ENCODE peak calls at places on chromosome 5, in five cellular contexts. Y is neuronal stem cell, G is IMR-90, M is trophoblast cell, X is mesendoderm. Q is an unnamed sample.

GRCh38 chr5:180129291-180130190 is 58.0 kb upstream of the RNF130 start:
- DNase-seq in Y (no peak), G (no peak), M (no peak), X (no peak), Q (no peak)

GRCh38 chr5:2803751-2804150 is 52.3 kb upstream of the IRX2 start:
- DNase-seq in Y (no peak), G (no peak), M (no peak), X (no peak), Q (no peak)

GRCh38 chr5:1840741-1841521 is 39.7 kb downstream of the NDUFS6 start:
- DNase-seq in Y (peak), G (no peak), M (no peak), X (peak), Q (peak)

GRCh38 chr5:181170237-181170830 is 22.9 kb downstream of the OR2V2 start:
- DNase-seq in Y (no peak), G (no peak), M (no peak), X (no peak), Q (peak)

GRCh38 chr5:54013556-54014157 is 296.7 kb downstream of the ARL15 start:
- DNase-seq in Y (no peak), G (peak), M (peak), X (peak), Q (no peak)

GRCh38 chr5:81422671-81423070 is 28.7 kb upstream of the ACOT12 start:
- DNase-seq in Y (no peak), G (peak), M (no peak), X (no peak), Q (no peak)

GRCh38 chr5:141001854-141002666 is 35.8 kb downstream of the PCDHAC2 start:
- DNase-seq in Y (peak), G (no peak), M (no peak), X (peak), Q (peak)

GRCh38 chr5:142283304-142283703 is 41.5 kb downstream of the SPRY4 start:
- DNase-seq in Y (no peak), G (no peak), M (no peak), X (no peak), Q (no peak)

GRCh38 chr5:181234455-181235306 is 9.0 kb downstream of the RACK1 start:
- DNase-seq in Y (no peak), G (no peak), M (no peak), X (peak), Q (peak)

GRCh38 chr5:178368278-178368677 is 135.7 kb upstream of the PHYKPL start:
- DNase-seq in Y (no peak), G (no peak), M (no peak), X (no peak), Q (no peak)

GRCh38 chr5:172694541-172694940 is 53.5 kb downstream of the NEURL1B start:
- DNase-seq in Y (no peak), G (no peak), M (no peak), X (no peak), Q (no peak)
- H2AK5ac ChIP-seq in Y (no peak), G (no peak), M (no peak), X (no peak), Q (no peak)

GRCh38 chr5:73674669-73675004 is 48.6 kb downstream of the ARHGEF28 start:
- DNase-seq in Y (no peak), G (no peak), M (no peak), X (peak), Q (no peak)
- H2AK5ac ChIP-seq in Y (no peak), G (peak), M (no peak), X (no peak), Q (no peak)

GRCh38 chr5:150295172-150295611 is 5.6 kb upstream of the CAMK2A start:
- DNase-seq in Y (no peak), G (peak), M (no peak), X (no peak), Q (no peak)
- H2AK5ac ChIP-seq in Y (peak), G (peak), M (no peak), X (no peak), Q (no peak)

GRCh38 chr5:173969167-173970049 is 19.6 kb upstream of the C5orf47 start:
- DNase-seq in Y (no peak), G (peak), M (peak), X (peak), Q (no peak)

GRCh38 chr5:173964491-173964890 is 24.5 kb upstream of the C5orf47 start:
- DNase-seq in Y (no peak), G (no peak), M (no peak), X (no peak), Q (no peak)

GRCh38 chr5:173971681-173972080 is 17.3 kb upstream of the C5orf47 start:
- DNase-seq in Y (no peak), G (no peak), M (no peak), X (peak), Q (no peak)

GRCh38 chr5:173970878-173971650 is 17.9 kb upstream of the C5orf47 start:
- DNase-seq in Y (no peak), G (no peak), M (no peak), X (peak), Q (no peak)

DNA sequence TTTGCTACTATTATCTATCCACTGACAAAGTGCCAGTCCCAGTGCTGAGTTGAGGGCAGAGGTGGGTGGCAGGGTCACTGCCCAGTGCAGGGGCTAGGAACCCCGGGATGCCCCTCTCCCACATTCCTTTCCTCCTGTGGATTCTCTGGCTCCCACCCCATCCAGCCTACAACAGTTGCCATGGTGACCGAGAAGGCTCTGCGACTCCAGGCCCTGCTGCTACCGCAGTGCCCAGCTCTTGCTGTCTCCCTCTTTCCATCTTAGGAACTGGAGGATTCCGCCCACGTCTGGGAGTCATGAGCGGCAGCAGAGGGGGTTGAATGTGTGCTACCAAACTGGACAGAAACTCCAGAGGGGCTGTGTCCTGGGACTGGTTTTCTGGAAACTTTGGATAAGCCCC is 20.8 kb upstream of the C5orf47 start:
- DNase-seq in Y (peak), G (no peak), M (no peak), X (peak), Q (peak)
- H2AK5ac ChIP-seq in Y (no peak), G (no peak), M (no peak), X (no peak), Q (no peak)

Q was measured in H9.